ENCODE peak calls at places on chromosomes 11 and 22, in four cellular contexts. T, G, R and O are unnamed samples.

GRCh38 chr22:32202539-32203180 is 2.2 kb downstream of the RFPL2 start:
- DNase-seq in R (no peak), G (peak), T (no peak), O (no peak)

GRCh38 chr11:75757651-75758050 is 10.9 kb upstream of the DGAT2 start:
- DNase-seq in G (no peak), R (no peak), T (no peak), O (no peak)

GRCh38 chr22:25172153-25172552 is 27.5 kb upstream of the CRYBB3 start:
- DNase-seq in G (no peak), R (peak), T (no peak), O (no peak)

GRCh38 chr11:111465400-111465799 is 46.8 kb downstream of the BTG4 start:
- DNase-seq in G (no peak), R (no peak), T (peak), O (no peak)

GRCh38 chr22:26643368-26644100 is 13.9 kb upstream of the MIAT start:
- DNase-seq in T (no peak), R (no peak), G (no peak), O (no peak)

GRCh38 chr22:24433868-24434471 is 6.6 kb downstream of the ADORA2A start:
- DNase-seq in R (peak), T (no peak), G (no peak), O (no peak)

GRCh38 chr11:18236664-18237356 is at the start of gene SAA4:
- DNase-seq in G (no peak), R (no peak), T (no peak), O (no peak)

GRCh38 chr11:128506999-128507591 is 80.3 kb downstream of the ETS1 start:
- DNase-seq in R (peak), G (no peak), T (peak), O (peak)

GRCh38 chr22:26770624-26771023 is 113.2 kb downstream of the MIAT start:
- DNase-seq in G (no peak), T (peak), R (no peak), O (no peak)

GRCh38 chr11:106990322-106990721 is 28.0 kb downstream of the GUCY1A2 start:
- DNase-seq in R (no peak), G (peak), T (no peak), O (no peak)

GRCh38 chr11:976431-977160 is 50.9 kb downstream of the AP2A2 start:
- DNase-seq in T (no peak), G (peak), R (no peak), O (no peak)

GRCh38 chr11:121514998-121515671 is 62.4 kb upstream of the SORL1-AS1 start:
- DNase-seq in R (no peak), G (no peak), T (no peak), O (no peak)

GRCh38 chr11:90250970-90251369 is 28.1 kb upstream of the CHORDC1 start:
- DNase-seq in T (no peak), G (no peak), R (no peak), O (no peak)

GRCh38 chr11:16843307-16843706 is 104.9 kb downstream of the C11orf58 start:
- DNase-seq in T (no peak), R (no peak), G (no peak), O (no peak)

GRCh38 chr22:22710719-22711531 is 66.5 kb downstream of the GGTLC2 start:
- DNase-seq in G (peak), R (peak), T (no peak), O (no peak)

GRCh38 chr22:36356708-36357694 is 30.8 kb downstream of the MYH9 start:
- DNase-seq in R (peak), G (no peak), T (no peak), O (no peak)

GRCh38 chr11:31940396-31941037 is 129.4 kb upstream of the PAX6 start:
- DNase-seq in G (no peak), R (no peak), T (peak), O (no peak)

GRCh38 chr11:130583866-130584265 is 135.4 kb downstream of the ADAMTS15 start:
- DNase-seq in G (peak), R (no peak), T (no peak), O (no peak)

GRCh38 chr11:23359297-23359696 is 499.0 kb upstream of the CCDC179 start:
- DNase-seq in R (no peak), G (no peak), T (peak), O (peak)

GRCh38 chr11:60912851-60913550 is 957 bp upstream of the TMEM109 start:
- DNase-seq in T (no peak), R (no peak), G (no peak), O (no peak)

GRCh38 chr11:94196363-94196762 is 67.7 kb downstream of the PANX1 start:
- DNase-seq in R (no peak), G (no peak), T (no peak), O (no peak)

GRCh38 chr11:95338430-95338991 is 107.5 kb upstream of the SESN3 start:
- DNase-seq in G (peak), T (peak), R (no peak), O (no peak)

GRCh38 chr22:19597399-19597735 is 73.2 kb upstream of the CLDN5 start:
- DNase-seq in G (no peak), T (no peak), R (peak), O (no peak)

GRCh38 chr22:49199224-49199623 is 628.4 kb downstream of the BRD1 start:
- DNase-seq in T (no peak), R (no peak), G (no peak), O (no peak)

GRCh38 chr22:46041642-46042041 is 64.7 kb upstream of the WNT7B start:
- DNase-seq in G (no peak), T (no peak), R (no peak), O (no peak)

GRCh38 chr11:16945671-16946469 is 68.3 kb downstream of the PLEKHA7 start:
- DNase-seq in R (no peak), G (peak), T (no peak), O (no peak)

GRCh38 chr11:32960553-32961164 is 55.0 kb upstream of the DEPDC7 start:
- DNase-seq in R (no peak), G (peak), T (peak), O (peak)

GRCh38 chr11:126282742-126283591 is at the start of gene TIRAP:
- DNase-seq in T (no peak), R (peak), G (peak), O (no peak)

GRCh38 chr11:25515576-25515975 is 816.4 kb upstream of the ANO3 start:
- DNase-seq in R (no peak), T (no peak), G (no peak), O (no peak)

GRCh38 chr11:69352715-69353325 is 58.9 kb downstream of the MYEOV start:
- DNase-seq in T (peak), R (no peak), G (peak), O (peak)

GRCh38 chr11:3865388-3866193 is 10.1 kb downstream of the STIM1 start:
- DNase-seq in T (no peak), R (no peak), G (no peak), O (peak)

GRCh38 chr11:126194121-126194543 is 17.3 kb downstream of the RPUSD4 start:
- DNase-seq in G (peak), R (no peak), T (no peak), O (no peak)